ENCODE peak calls at places on chromosomes 7 and 10, in ten cellular contexts. J, L, H, T, F, R, I, W, U and V are unnamed samples. For H3K9me3, the result is how much of the 10 kb centered on the place peaks cover.

GRCh38 chr7:32045228-32045627 is 25.0 kb downstream of the PDE1C start:
- DNase-seq in T (no peak), J (no peak), R (no peak), F (no peak), L (no peak), I (no peak), H (no peak), W (no peak), U (no peak), V (no peak)

GRCh38 chr7:98085674-98086073 is 21.0 kb upstream of the LMTK2 start:
- DNase-seq in L (no peak), H (no peak), W (no peak), I (no peak), U (no peak), T (no peak), F (no peak), R (no peak), J (no peak), V (no peak)

GRCh38 chr10:93421426-93421825 is 60.7 kb downstream of the MYOF start:
- DNase-seq in R (no peak), U (no peak), T (no peak), L (no peak), I (no peak), W (no peak), F (no peak), J (no peak), H (no peak), V (no peak)

GRCh38 chr10:52644678-52645434 is 127.7 kb downstream of the MBL2 start:
- DNase-seq in U (peak), F (no peak), T (peak), I (peak), H (no peak), W (no peak), L (no peak), J (no peak), R (no peak), V (no peak)

GRCh38 chr10:102395677-102396197 is at the start of gene NFKB2:
- DNase-seq in H (peak), T (no peak), J (no peak), I (peak), U (no peak), W (no peak), L (no peak), R (no peak), F (no peak), V (no peak)

GRCh38 chr7:131111792-131112191 is 215.9 kb upstream of the MKLN1 start:
- DNase-seq in U (no peak), H (no peak), W (no peak), I (no peak), T (no peak), L (no peak), J (no peak), R (no peak), F (no peak), V (no peak)

GRCh38 chr7:5406957-5407930 is 16.4 kb downstream of the TNRC18 start:
- DNase-seq in I (no peak), W (no peak), L (no peak), H (no peak), T (no peak), F (no peak), R (no peak), U (no peak), J (no peak), V (no peak)

GRCh38 chr7:77995717-77996116 is 197.1 kb downstream of the PHTF2 start:
- DNase-seq in R (no peak), U (peak), F (no peak), J (no peak), L (no peak), T (no peak), W (no peak), H (no peak), I (no peak), V (no peak)

GRCh38 chr10:62907470-62908212 is 91.5 kb upstream of the EGR2 start:
- DNase-seq in T (no peak), R (no peak), J (no peak), L (no peak), H (no peak), W (no peak), F (no peak), I (no peak), U (no peak), V (no peak)

GRCh38 chr7:75945297-75946168 is 30.6 kb downstream of the POR start:
- DNase-seq in T (no peak), J (no peak), W (no peak), L (no peak), H (no peak), U (peak), F (no peak), R (no peak), I (no peak), V (no peak)

GRCh38 chr7:45689797-45690761 is 115.9 kb downstream of the ADCY1 start:
- DNase-seq in U (no peak), R (no peak), T (no peak), H (no peak), J (no peak), F (no peak), I (no peak), W (no peak), L (no peak), V (no peak)

GRCh38 chr7:129560831-129561230 is 50.7 kb upstream of the NRF1 start:
- DNase-seq in I (no peak), T (no peak), H (no peak), R (no peak), W (no peak), F (no peak), J (no peak), L (no peak), U (no peak), V (no peak)

DNA sequence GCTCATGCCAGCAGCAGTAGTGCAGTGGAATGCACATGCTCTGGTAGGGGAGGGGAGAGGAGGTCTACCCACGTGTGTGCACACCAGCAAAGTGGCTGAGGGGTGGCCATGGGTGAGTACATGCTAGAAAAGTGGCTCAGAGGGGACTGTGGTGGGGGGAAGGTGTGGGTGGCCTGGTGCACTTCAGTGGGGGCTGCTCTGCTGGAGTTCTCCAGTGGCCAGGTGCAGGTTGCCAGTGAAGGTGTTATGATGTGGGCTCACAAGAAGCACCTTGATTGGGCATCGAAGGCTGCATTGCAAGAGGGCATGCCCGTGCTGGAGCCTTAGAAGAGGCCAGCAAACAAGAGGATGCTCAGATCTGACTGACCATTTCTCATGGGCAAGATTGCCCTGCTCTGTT is 613.6 kb upstream of the PHF14 start:
- DNase-seq in J (no peak), L (no peak), W (no peak), H (no peak), T (no peak), U (no peak), F (no peak), R (no peak), I (no peak), V (no peak)
- H3K9me3 ChIP-seq in J (under half), L (under half), W (under half), H (under half), T (under half), U (half or more), F (half or more), R (under half), I (under half), V (under half)

GRCh38 chr7:149527414-149527813 is 29.8 kb upstream of the ZNF746 start:
- DNase-seq in T (no peak), W (no peak), H (no peak), L (no peak), F (no peak), J (no peak), I (no peak), U (no peak), R (no peak), V (no peak)
- H3K9me3 ChIP-seq in T (under half), W (under half), H (under half), L (under half), F (half or more), J (under half), I (under half), U (under half), R (under half), V (under half)

GRCh38 chr7:157485361-157485831 is 148.6 kb downstream of the DNAJB6 start:
- DNase-seq in I (no peak), J (no peak), U (no peak), H (no peak), F (no peak), R (no peak), L (peak), T (no peak), W (no peak), V (no peak)
- H3K9me3 ChIP-seq in I (under half), J (half or more), U (under half), H (under half), F (under half), R (under half), L (under half), T (under half), W (under half), V (under half)

GRCh38 chr10:1472178-1472577 is 265.1 kb downstream of the ADARB2 start:
- DNase-seq in W (no peak), L (no peak), T (no peak), U (no peak), R (no peak), H (no peak), I (no peak), J (no peak), F (no peak), V (no peak)

GRCh38 chr10:1475095-1475583 is 262.2 kb downstream of the ADARB2 start:
- DNase-seq in J (no peak), L (no peak), T (no peak), U (no peak), R (no peak), H (no peak), F (no peak), I (no peak), W (no peak), V (no peak)

GRCh38 chr10:1474376-1475094 is 262.8 kb downstream of the ADARB2 start:
- DNase-seq in T (no peak), U (no peak), R (no peak), W (no peak), J (no peak), L (no peak), H (no peak), I (no peak), F (no peak), V (no peak)

GRCh38 chr10:1472605-1473004 is 264.7 kb downstream of the ADARB2 start:
- DNase-seq in R (no peak), F (no peak), U (no peak), I (no peak), L (no peak), T (no peak), H (no peak), J (no peak), W (no peak), V (no peak)

GRCh38 chr10:1473874-1474273 is 263.5 kb downstream of the ADARB2 start:
- DNase-seq in R (no peak), J (no peak), F (no peak), H (no peak), U (no peak), T (no peak), I (no peak), W (no peak), L (no peak), V (no peak)
- H3K9me3 ChIP-seq in R (under half), J (half or more), F (under half), H (under half), U (under half), T (under half), I (under half), W (under half), L (under half), V (under half)

GRCh38 chr7:158299607-158300006 is 288.0 kb downstream of the PTPRN2 start:
- DNase-seq in F (no peak), U (no peak), H (no peak), L (no peak), I (no peak), R (no peak), W (no peak), T (no peak), J (no peak), V (no peak)
- H3K9me3 ChIP-seq in F (under half), U (under half), H (under half), L (under half), I (under half), R (under half), W (under half), T (under half), J (half or more), V (under half)

DNA sequence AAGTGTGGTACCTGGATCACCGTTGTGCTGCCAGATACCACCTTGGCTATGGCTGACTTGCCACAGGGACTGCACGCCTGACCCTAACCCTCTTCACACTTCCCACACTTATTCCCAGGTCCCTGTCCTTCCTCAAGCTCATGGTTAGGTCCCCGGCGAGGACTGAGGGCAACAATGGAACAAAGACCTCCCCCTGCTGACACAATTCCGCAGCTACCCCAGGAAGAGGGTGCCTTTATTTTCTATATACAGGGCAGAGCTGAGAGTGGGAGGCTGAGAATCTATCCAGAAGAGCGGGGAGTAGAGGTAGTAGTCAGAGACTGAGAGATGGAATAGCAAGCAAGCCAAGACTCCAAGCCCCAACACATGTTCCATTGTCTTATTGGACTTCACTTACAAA is 118.1 kb upstream of the SEM1 start:
- DNase-seq in J (no peak), H (no peak), L (no peak), T (no peak), W (no peak), F (no peak), R (no peak), U (no peak), I (no peak), V (no peak)
- H3K9me3 ChIP-seq in J (under half), H (under half), L (under half), T (under half), W (under half), F (under half), R (under half), U (under half), I (under half), V (under half)

DNA sequence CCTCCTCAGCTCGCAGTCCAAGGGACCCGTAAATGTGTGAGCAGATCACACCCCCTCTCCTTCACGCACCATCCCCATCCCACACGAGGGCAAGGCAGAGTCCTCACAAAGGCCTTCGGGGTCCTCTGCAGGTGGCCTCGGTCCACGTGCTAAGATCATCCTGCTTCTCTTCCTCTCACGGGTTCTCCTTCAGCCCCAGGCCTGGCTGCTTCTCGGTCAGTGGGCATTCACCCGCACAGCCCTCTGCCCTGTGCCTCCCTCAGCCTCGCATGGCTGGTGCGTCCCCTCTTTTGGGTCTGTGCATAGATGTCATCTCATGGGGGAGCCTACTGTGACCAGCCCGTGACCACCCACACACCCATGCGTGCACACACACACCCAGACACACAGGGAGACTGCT is 17.3 kb upstream of the FOXL3 start:
- DNase-seq in T (no peak), U (no peak), H (no peak), R (peak), L (no peak), W (no peak), F (no peak), J (no peak), I (no peak), V (no peak)
- H3K9me3 ChIP-seq in T (under half), U (under half), H (under half), R (under half), L (under half), W (under half), F (under half), J (under half), I (under half), V (under half)

GRCh38 chr7:57399251-57399940 is 50.6 kb upstream of the ZNF716 start:
- DNase-seq in U (no peak), R (no peak), J (no peak), H (no peak), L (no peak), W (no peak), T (no peak), F (no peak), I (no peak), V (no peak)

GRCh38 chr7:57399972-57400371 is 50.0 kb upstream of the ZNF716 start:
- DNase-seq in J (no peak), W (no peak), T (no peak), I (no peak), F (no peak), R (no peak), L (no peak), H (no peak), U (no peak), V (no peak)

GRCh38 chr7:57403601-57404342 is 46.2 kb upstream of the ZNF716 start:
- DNase-seq in F (peak), R (no peak), W (no peak), U (no peak), L (peak), H (no peak), I (no peak), T (no peak), J (no peak), V (no peak)

GRCh38 chr7:57398548-57398947 is 51.4 kb upstream of the ZNF716 start:
- DNase-seq in U (no peak), W (no peak), T (no peak), J (no peak), I (no peak), H (no peak), L (no peak), R (no peak), F (no peak), V (no peak)

DNA sequence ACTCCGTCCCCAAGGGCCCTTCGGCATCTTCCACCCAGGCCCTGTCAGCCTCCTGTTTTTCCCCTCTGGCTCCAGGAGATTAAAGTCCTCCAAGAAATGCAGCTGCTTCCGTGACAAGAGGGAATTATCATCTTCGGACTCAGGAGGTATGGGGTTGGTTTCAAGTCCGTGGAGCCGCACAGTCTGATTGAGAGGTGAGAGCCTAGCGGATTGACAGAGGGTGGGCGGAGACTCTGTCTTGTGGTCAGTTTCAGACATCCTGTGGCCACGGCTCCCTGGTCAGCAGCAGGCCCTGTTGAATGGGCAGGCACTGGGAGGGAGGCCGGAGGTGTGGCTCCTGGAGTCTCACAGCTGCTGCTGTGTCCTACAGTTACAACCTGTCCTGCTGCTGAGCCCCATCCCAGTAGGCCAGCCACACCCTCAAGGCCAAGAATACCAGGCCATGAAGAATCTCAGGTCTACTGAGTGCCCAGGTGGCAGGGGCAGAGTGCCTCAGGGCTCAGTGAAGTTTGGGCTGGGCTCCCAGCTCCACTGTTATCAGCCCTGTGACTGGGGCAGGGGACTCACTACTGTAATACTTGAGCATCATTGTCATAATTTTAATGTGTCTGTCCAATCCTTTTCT is 49.3 kb upstream of the ZNF716 start:
- DNase-seq in H (no peak), I (no peak), J (no peak), R (no peak), L (no peak), W (no peak), F (no peak), T (no peak), U (no peak), V (no peak)
- H3K9me3 ChIP-seq in H (under half), I (under half), J (half or more), R (under half), L (under half), W (under half), F (half or more), T (under half), U (half or more), V (under half)

GRCh38 chr7:157944051-157944450 is 607.2 kb downstream of the DNAJB6 start:
- DNase-seq in I (no peak), R (no peak), J (no peak), W (no peak), T (no peak), L (no peak), F (no peak), H (no peak), U (no peak), V (no peak)
- H3K9me3 ChIP-seq in I (under half), R (under half), J (half or more), W (under half), T (under half), L (under half), F (under half), H (under half), U (under half), V (under half)